ENCODE peak calls at places on chromosomes 2 and 18, in seven cellular contexts. One of them, this sample, is unnamed.

GRCh38 chr2:118689033-118689432 is 158.4 kb downstream of the EN1 start:
- DNase-seq in hepatocyte: no peak
- DNase-seq in GM23338: no peak
- DNase-seq in HCT116: no peak
- DNase-seq in PC-3: no peak
- DNase-seq in H9: no peak
- DNase-seq in HepG2: no peak
- DNase-seq in this sample: no peak

GRCh38 chr18:38241216-38241615 is 675.6 kb upstream of the CELF4 start:
- DNase-seq in hepatocyte: no peak
- DNase-seq in H9: no peak
- DNase-seq in PC-3: no peak
- DNase-seq in GM23338: no peak
- DNase-seq in HCT116: no peak
- DNase-seq in HepG2: no peak
- DNase-seq in this sample: no peak

GRCh38 chr2:237754182-237754581 is 44.4 kb upstream of the RBM44 start:
- DNase-seq in hepatocyte: no peak
- DNase-seq in HCT116: no peak
- DNase-seq in PC-3: no peak
- DNase-seq in GM23338: no peak
- DNase-seq in H9: no peak
- DNase-seq in HepG2: no peak
- DNase-seq in this sample: no peak

GRCh38 chr2:32565902-32566301 is 61.9 kb upstream of the TTC27 start:
- DNase-seq in HCT116: no peak
- DNase-seq in HepG2: no peak
- DNase-seq in H9: no peak
- DNase-seq in hepatocyte: no peak
- DNase-seq in PC-3: no peak
- DNase-seq in GM23338: no peak
- DNase-seq in this sample: peak; percentile 3

GRCh38 chr18:616380-616995 is 19.7 kb downstream of the CLUL1 start:
- DNase-seq in HepG2: peak; percentile 35
- DNase-seq in GM23338: peak; percentile 71
- DNase-seq in PC-3: peak; percentile 65
- DNase-seq in hepatocyte: peak; percentile 65
- DNase-seq in H9: no peak
- DNase-seq in HCT116: peak; percentile 35
- DNase-seq in this sample: peak; percentile 46

GRCh38 chr2:230569298-230569697 is 143.3 kb upstream of the CAB39 start:
- DNase-seq in HepG2: no peak
- DNase-seq in HCT116: no peak
- DNase-seq in hepatocyte: no peak
- DNase-seq in H9: no peak
- DNase-seq in GM23338: no peak
- DNase-seq in PC-3: no peak
- DNase-seq in this sample: no peak

GRCh38 chr2:105747997-105748396 is 3.3 kb downstream of the NCK2 start:
- DNase-seq in HepG2: no peak
- DNase-seq in PC-3: no peak
- DNase-seq in GM23338: no peak
- DNase-seq in H9: no peak
- DNase-seq in hepatocyte: no peak
- DNase-seq in HCT116: no peak
- DNase-seq in this sample: no peak

GRCh38 chr2:71299507-71299906 is 32.1 kb upstream of the ZNF638 start:
- DNase-seq in HepG2: peak; percentile 40
- DNase-seq in H9: no peak
- DNase-seq in hepatocyte: peak; percentile 45
- DNase-seq in HCT116: no peak
- DNase-seq in GM23338: peak; percentile 63
- DNase-seq in PC-3: peak; percentile 71
- DNase-seq in this sample: peak; percentile 45

GRCh38 chr2:98356729-98357128 is 10.5 kb downstream of the CNGA3 start:
- DNase-seq in hepatocyte: no peak
- DNase-seq in PC-3: peak; percentile 94
- DNase-seq in GM23338: no peak
- DNase-seq in HepG2: no peak
- DNase-seq in H9: no peak
- DNase-seq in HCT116: no peak
- DNase-seq in this sample: no peak

GRCh38 chr2:160408575-160409291 is 84.9 kb downstream of the RBMS1 start:
- DNase-seq in H9: peak; percentile 44
- DNase-seq in GM23338: peak; percentile 65
- DNase-seq in HCT116: no peak
- DNase-seq in hepatocyte: peak; percentile 33
- DNase-seq in HepG2: no peak
- DNase-seq in PC-3: no peak
- DNase-seq in this sample: no peak

GRCh38 chr2:1749489-1749748 is 5.1 kb upstream of the PXDN start:
- DNase-seq in HepG2: no peak
- DNase-seq in PC-3: no peak
- DNase-seq in GM23338: no peak
- DNase-seq in hepatocyte: no peak
- DNase-seq in H9: peak; percentile 14
- DNase-seq in HCT116: no peak
- DNase-seq in this sample: no peak

GRCh38 chr18:10140928-10141327 is 227.1 kb downstream of the VAPA start:
- DNase-seq in HCT116: no peak
- DNase-seq in GM23338: no peak
- DNase-seq in PC-3: peak; percentile 79
- DNase-seq in H9: no peak
- DNase-seq in hepatocyte: peak; percentile 81
- DNase-seq in HepG2: peak; percentile 85
- DNase-seq in this sample: no peak

GRCh38 chr2:237149425-237149824 is 63.7 kb downstream of the COPS8 start:
- DNase-seq in hepatocyte: peak; percentile 40
- DNase-seq in HepG2: no peak
- DNase-seq in HCT116: no peak
- DNase-seq in PC-3: no peak
- DNase-seq in GM23338: no peak
- DNase-seq in H9: no peak
- DNase-seq in this sample: no peak

GRCh38 chr2:147122944-147123343 is 721.9 kb upstream of the ACVR2A start:
- DNase-seq in HCT116: no peak
- DNase-seq in PC-3: no peak
- DNase-seq in hepatocyte: no peak
- DNase-seq in HepG2: no peak
- DNase-seq in H9: no peak
- DNase-seq in GM23338: no peak
- DNase-seq in this sample: no peak

GRCh38 chr2:179031731-179032408 is 18.1 kb downstream of the CCDC141 start:
- DNase-seq in PC-3: peak; percentile 20
- DNase-seq in GM23338: peak; percentile 17
- DNase-seq in HepG2: no peak
- DNase-seq in HCT116: no peak
- DNase-seq in hepatocyte: peak; percentile 15
- DNase-seq in H9: no peak
- DNase-seq in this sample: peak; percentile 75

GRCh38 chr2:96868555-96869280 is 1.2 kb downstream of the SEMA4C start:
- DNase-seq in GM23338: peak; percentile 80
- DNase-seq in HCT116: peak; percentile 54
- DNase-seq in H9: peak; percentile 83
- DNase-seq in HepG2: peak; percentile 95
- DNase-seq in hepatocyte: peak; percentile 94
- DNase-seq in PC-3: peak; percentile 84
- DNase-seq in this sample: no peak

GRCh38 chr2:23609254-23609653 is 224.3 kb downstream of the KLHL29 start:
- DNase-seq in PC-3: no peak
- DNase-seq in HCT116: no peak
- DNase-seq in GM23338: no peak
- DNase-seq in HepG2: no peak
- DNase-seq in hepatocyte: no peak
- DNase-seq in H9: no peak
- DNase-seq in this sample: no peak

GRCh38 chr2:120702751-120703150 is 32.9 kb upstream of the GLI2 start:
- DNase-seq in H9: no peak
- DNase-seq in hepatocyte: no peak
- DNase-seq in GM23338: no peak
- DNase-seq in HCT116: no peak
- DNase-seq in HepG2: no peak
- DNase-seq in PC-3: no peak
- DNase-seq in this sample: no peak

GRCh38 chr2:83915381-83915780 is 543.7 kb downstream of the SUCLG1 start:
- DNase-seq in PC-3: no peak
- DNase-seq in GM23338: no peak
- DNase-seq in hepatocyte: no peak
- DNase-seq in HepG2: no peak
- DNase-seq in HCT116: no peak
- DNase-seq in H9: no peak
- DNase-seq in this sample: no peak

GRCh38 chr2:72115361-72116080 is 32.1 kb downstream of the CYP26B1 start:
- DNase-seq in GM23338: no peak
- DNase-seq in HCT116: peak; percentile 68
- DNase-seq in hepatocyte: peak; percentile 84
- DNase-seq in PC-3: peak; percentile 99
- DNase-seq in H9: peak; percentile 72
- DNase-seq in HepG2: no peak
- DNase-seq in this sample: no peak

DNA sequence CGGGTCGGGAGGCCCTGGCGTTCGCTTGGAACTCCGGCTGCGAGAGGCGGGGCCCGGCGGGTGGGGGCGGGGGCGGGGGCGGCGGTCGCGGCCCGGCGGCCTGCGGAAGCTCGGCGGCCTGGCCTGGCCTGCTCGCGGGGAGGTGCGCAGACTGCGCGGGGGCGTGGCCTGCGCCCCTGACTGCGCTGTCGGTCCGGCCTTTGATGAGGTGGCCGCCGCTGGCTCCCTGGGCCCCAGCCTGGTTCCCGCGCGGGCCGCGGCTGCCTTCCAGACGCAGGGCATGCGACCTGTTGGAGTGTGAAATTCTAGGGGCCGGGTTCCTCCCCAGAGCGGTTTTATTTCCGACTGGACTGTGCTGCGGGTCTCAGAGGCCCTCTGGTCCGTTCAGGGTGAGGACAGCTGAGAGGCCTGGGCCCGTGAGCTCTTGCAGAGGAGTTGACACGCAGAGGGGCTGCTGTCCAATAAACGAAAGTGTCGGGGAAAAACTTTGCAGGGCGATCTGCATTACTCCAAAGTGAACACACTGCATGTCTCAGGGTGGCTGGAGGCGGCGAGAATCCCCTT is 629 bp downstream of the NRBP1 start:
- DNase-seq in HepG2: peak; percentile 83
- DNase-seq in H9: peak; percentile 89
- DNase-seq in GM23338: peak; percentile 89
- DNase-seq in PC-3: peak; percentile 86
- DNase-seq in hepatocyte: peak; percentile 94
- DNase-seq in HCT116: peak; percentile 64
- DNase-seq in this sample: peak; percentile 84
- H3K79me2 ChIP-seq in HepG2: peaks cover 43% of the 10 kb centered on the region
- H3K79me2 ChIP-seq in H9: peaks cover 6% of the 10 kb centered on the region
- H3K79me2 ChIP-seq in GM23338: peaks cover 39% of the 10 kb centered on the region
- H3K79me2 ChIP-seq in PC-3: peaks cover 44% of the 10 kb centered on the region
- H3K79me2 ChIP-seq in hepatocyte: peaks cover 52% of the 10 kb centered on the region
- H3K79me2 ChIP-seq in HCT116: peaks cover 38% of the 10 kb centered on the region
- H3K79me2 ChIP-seq in this sample: peaks cover 35% of the 10 kb centered on the region

GRCh38 chr18:35026407-35027061 is 14.7 kb upstream of the MAPRE2 start:
- DNase-seq in hepatocyte: no peak
- DNase-seq in HepG2: no peak
- DNase-seq in H9: peak; percentile 39
- DNase-seq in HCT116: no peak
- DNase-seq in GM23338: peak; percentile 79
- DNase-seq in PC-3: no peak
- DNase-seq in this sample: peak; percentile 35
- H3K27ac ChIP-seq in hepatocyte: peak overlapping the region; percentile 15
- H3K27ac ChIP-seq in HepG2: no peak overlapping the region
- H3K27ac ChIP-seq in H9: no peak overlapping the region
- H3K27ac ChIP-seq in HCT116: no peak overlapping the region
- H3K27ac ChIP-seq in GM23338: no peak overlapping the region
- H3K27ac ChIP-seq in PC-3: no peak overlapping the region
- H3K27ac ChIP-seq in this sample: no peak overlapping the region

GRCh38 chr2:188986839-188987238 is 12.7 kb downstream of the COL3A1 start:
- DNase-seq in PC-3: no peak
- DNase-seq in HepG2: no peak
- DNase-seq in GM23338: no peak
- DNase-seq in H9: no peak
- DNase-seq in HCT116: no peak
- DNase-seq in hepatocyte: no peak
- DNase-seq in this sample: no peak

GRCh38 chr2:188984126-188984525 is 10.0 kb downstream of the COL3A1 start:
- DNase-seq in H9: no peak
- DNase-seq in hepatocyte: no peak
- DNase-seq in GM23338: peak; percentile 20
- DNase-seq in HepG2: no peak
- DNase-seq in HCT116: no peak
- DNase-seq in PC-3: peak; percentile 46
- DNase-seq in this sample: no peak

GRCh38 chr2:188979730-188980123 is 5.6 kb downstream of the COL3A1 start:
- DNase-seq in HepG2: no peak
- DNase-seq in hepatocyte: no peak
- DNase-seq in H9: no peak
- DNase-seq in GM23338: no peak
- DNase-seq in HCT116: no peak
- DNase-seq in PC-3: no peak
- DNase-seq in this sample: no peak

GRCh38 chr2:188984680-188985079 is 10.5 kb downstream of the COL3A1 start:
- DNase-seq in GM23338: no peak
- DNase-seq in HCT116: no peak
- DNase-seq in H9: no peak
- DNase-seq in HepG2: no peak
- DNase-seq in hepatocyte: peak; percentile 60
- DNase-seq in PC-3: peak; percentile 19
- DNase-seq in this sample: no peak

GRCh38 chr2:188983427-188984101 is 9.4 kb downstream of the COL3A1 start:
- DNase-seq in HepG2: peak; percentile 41
- DNase-seq in H9: no peak
- DNase-seq in HCT116: peak; percentile 34
- DNase-seq in PC-3: peak; percentile 72
- DNase-seq in GM23338: peak; percentile 72
- DNase-seq in hepatocyte: peak; percentile 31
- DNase-seq in this sample: peak; percentile 3
- H3K79me2 ChIP-seq in HepG2: no peaks in the 10 kb centered on the region
- H3K79me2 ChIP-seq in H9: no peaks in the 10 kb centered on the region
- H3K79me2 ChIP-seq in HCT116: no peaks in the 10 kb centered on the region
- H3K79me2 ChIP-seq in PC-3: no peaks in the 10 kb centered on the region
- H3K79me2 ChIP-seq in GM23338: no peaks in the 10 kb centered on the region
- H3K79me2 ChIP-seq in hepatocyte: peaks cover 94% of the 10 kb centered on the region
- H3K79me2 ChIP-seq in this sample: no peaks in the 10 kb centered on the region

GRCh38 chr2:203673933-203674332 is 32.5 kb upstream of the CD28 start:
- DNase-seq in hepatocyte: no peak
- DNase-seq in HepG2: no peak
- DNase-seq in HCT116: no peak
- DNase-seq in GM23338: no peak
- DNase-seq in PC-3: no peak
- DNase-seq in H9: no peak
- DNase-seq in this sample: peak; percentile 77

GRCh38 chr2:203678971-203679370 is 27.5 kb upstream of the CD28 start:
- DNase-seq in PC-3: peak; percentile 18
- DNase-seq in H9: no peak
- DNase-seq in HCT116: no peak
- DNase-seq in hepatocyte: no peak
- DNase-seq in GM23338: no peak
- DNase-seq in HepG2: no peak
- DNase-seq in this sample: no peak

GRCh38 chr2:203672856-203673255 is 33.6 kb upstream of the CD28 start:
- DNase-seq in HCT116: no peak
- DNase-seq in HepG2: no peak
- DNase-seq in H9: no peak
- DNase-seq in hepatocyte: no peak
- DNase-seq in PC-3: no peak
- DNase-seq in GM23338: no peak
- DNase-seq in this sample: no peak

GRCh38 chr2:203671876-203672275 is 34.6 kb upstream of the CD28 start:
- DNase-seq in GM23338: no peak
- DNase-seq in HepG2: no peak
- DNase-seq in PC-3: no peak
- DNase-seq in hepatocyte: no peak
- DNase-seq in H9: no peak
- DNase-seq in HCT116: no peak
- DNase-seq in this sample: no peak

GRCh38 chr2:203675086-203675485 is 31.4 kb upstream of the CD28 start:
- DNase-seq in HepG2: no peak
- DNase-seq in HCT116: no peak
- DNase-seq in H9: no peak
- DNase-seq in hepatocyte: no peak
- DNase-seq in GM23338: no peak
- DNase-seq in PC-3: peak; percentile 18
- DNase-seq in this sample: no peak
- H3K27ac ChIP-seq in HepG2: no peak overlapping the region
- H3K27ac ChIP-seq in HCT116: no peak overlapping the region
- H3K27ac ChIP-seq in H9: no peak overlapping the region
- H3K27ac ChIP-seq in hepatocyte: no peak overlapping the region
- H3K27ac ChIP-seq in GM23338: no peak overlapping the region
- H3K27ac ChIP-seq in PC-3: no peak overlapping the region
- H3K27ac ChIP-seq in this sample: no peak overlapping the region

This sample was measured in OCI-LY7.